ENCODE peak calls at places on chromosomes 7 and 10, in seven cellular contexts. R is GM23338, P is left lung, C is brain microvascular endothelial cell, B is AG09309, I is IMR-90, M is hepatocyte. Y is an unnamed sample.

GRCh38 chr7:16787141-16787540 is 17.7 kb downstream of the AGR2 start:
- DNase-seq in R (no peak), P (no peak), C (no peak), B (no peak), I (no peak), M (no peak), Y (no peak)

GRCh38 chr10:15172306-15172840 is 3.9 kb upstream of the NMT2 start:
- DNase-seq in R (no peak), P (no peak), C (no peak), B (no peak), I (no peak), M (no peak), Y (no peak)

GRCh38 chr10:114603303-114603702 is 54.8 kb downstream of the ABLIM1 start:
- DNase-seq in R (no peak), P (no peak), C (no peak), B (no peak), I (no peak), M (peak), Y (no peak)

GRCh38 chr10:131355116-131355515 is 43.6 kb upstream of the TCERG1L start:
- DNase-seq in R (no peak), P (no peak), C (no peak), B (no peak), I (no peak), M (no peak), Y (no peak)

GRCh38 chr10:98316661-98317060 is 48.7 kb upstream of the LOXL4 start:
- DNase-seq in R (no peak), P (no peak), C (peak), B (no peak), I (peak), M (no peak), Y (no peak)

GRCh38 chr7:120857558-120858298 is at the start of gene TSPAN12:
- DNase-seq in R (peak), P (peak), C (peak), B (no peak), I (peak), M (peak), Y (no peak)

GRCh38 chr7:80659120-80660055 is 20.9 kb downstream of the CD36 start:
- DNase-seq in R (peak), P (no peak), C (no peak), B (no peak), I (peak), M (peak), Y (no peak)

GRCh38 chr10:123891147-123892011 is at the start of gene CPXM2:
- DNase-seq in R (peak), P (no peak), C (no peak), B (no peak), I (no peak), M (peak), Y (no peak)

DNA sequence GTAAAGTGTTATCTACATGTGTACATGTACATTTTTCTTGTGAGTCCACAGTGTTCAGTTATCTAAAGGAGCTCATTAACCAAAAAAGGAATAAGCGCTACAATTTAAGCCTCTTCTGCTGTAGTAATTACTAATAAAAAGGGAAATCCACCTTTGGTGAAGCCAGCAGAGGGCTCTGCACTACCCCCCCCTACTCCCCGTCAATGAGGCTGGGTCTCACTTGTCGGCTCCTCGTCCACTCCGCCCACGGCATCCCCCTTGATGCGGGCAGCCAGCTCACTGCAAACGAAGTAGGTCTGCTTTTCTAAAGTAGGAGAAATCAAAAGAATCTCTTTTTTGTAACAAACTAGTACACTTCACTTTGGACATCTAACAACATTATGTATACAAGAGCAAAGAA is 4.7 kb upstream of the WASHC2A start:
- DNase-seq in R (peak), P (no peak), C (no peak), B (no peak), I (no peak), M (no peak), Y (no peak)
- TF ChIP-seq CTCF in R (peak), P (no peak), C (peak), B (no peak), I (peak), M (no peak), Y (peak)

DNA sequence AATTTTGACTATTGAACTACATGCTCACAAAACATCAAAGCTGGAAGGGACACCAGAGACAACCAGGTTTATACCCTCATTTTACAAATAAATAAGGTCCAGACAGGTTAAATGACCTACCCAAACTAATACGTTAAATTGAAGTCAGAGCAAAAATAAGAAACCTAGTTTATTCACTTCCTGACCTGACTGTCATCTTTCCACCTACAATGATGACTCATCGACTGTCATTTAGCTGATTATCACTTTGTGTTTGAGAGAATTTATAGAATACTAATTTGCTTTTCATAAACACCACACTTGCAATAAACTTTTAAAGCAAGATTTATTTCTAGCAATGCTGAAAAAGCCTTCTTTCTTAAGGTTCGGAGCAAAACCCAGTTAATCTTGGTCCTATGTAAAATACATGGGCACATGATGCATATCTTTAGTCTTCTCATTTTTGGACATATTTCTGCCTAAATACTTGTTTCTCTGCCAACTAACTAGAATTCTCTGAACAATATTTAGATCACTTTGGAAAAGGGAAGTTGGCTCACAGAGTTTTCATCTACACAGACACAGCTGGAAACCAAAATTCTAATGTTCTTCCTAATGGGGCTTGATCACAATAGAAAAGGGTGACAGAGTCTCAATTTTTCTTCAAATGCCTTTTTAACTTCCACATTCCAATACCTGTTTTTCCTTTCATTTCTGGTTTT is 16.7 kb upstream of the LRRN3 start:
- DNase-seq in R (no peak), P (no peak), C (no peak), B (no peak), I (no peak), M (no peak), Y (no peak)
- H3K4me3 ChIP-seq in R (no peak), P (no peak), C (no peak), B (no peak), I (no peak), M (no peak), Y (no peak)

GRCh38 chr10:84076540-84077195 is 62.6 kb upstream of the GHITM start:
- DNase-seq in R (peak), P (no peak), C (peak), B (no peak), I (peak), M (peak), Y (no peak)
- TF ChIP-seq CTCF in R (peak), P (no peak), C (peak), B (peak), I (peak), M (peak), Y (peak)

GRCh38 chr10:100008142-100008522 is 1.6 kb downstream of the DNMBP start:
- DNase-seq in R (no peak), P (no peak), C (no peak), B (no peak), I (peak), M (no peak), Y (no peak)
- H3K4me3 ChIP-seq in R (peak), P (peak), C (peak), B (peak), I (peak), M (peak), Y (peak)

DNA sequence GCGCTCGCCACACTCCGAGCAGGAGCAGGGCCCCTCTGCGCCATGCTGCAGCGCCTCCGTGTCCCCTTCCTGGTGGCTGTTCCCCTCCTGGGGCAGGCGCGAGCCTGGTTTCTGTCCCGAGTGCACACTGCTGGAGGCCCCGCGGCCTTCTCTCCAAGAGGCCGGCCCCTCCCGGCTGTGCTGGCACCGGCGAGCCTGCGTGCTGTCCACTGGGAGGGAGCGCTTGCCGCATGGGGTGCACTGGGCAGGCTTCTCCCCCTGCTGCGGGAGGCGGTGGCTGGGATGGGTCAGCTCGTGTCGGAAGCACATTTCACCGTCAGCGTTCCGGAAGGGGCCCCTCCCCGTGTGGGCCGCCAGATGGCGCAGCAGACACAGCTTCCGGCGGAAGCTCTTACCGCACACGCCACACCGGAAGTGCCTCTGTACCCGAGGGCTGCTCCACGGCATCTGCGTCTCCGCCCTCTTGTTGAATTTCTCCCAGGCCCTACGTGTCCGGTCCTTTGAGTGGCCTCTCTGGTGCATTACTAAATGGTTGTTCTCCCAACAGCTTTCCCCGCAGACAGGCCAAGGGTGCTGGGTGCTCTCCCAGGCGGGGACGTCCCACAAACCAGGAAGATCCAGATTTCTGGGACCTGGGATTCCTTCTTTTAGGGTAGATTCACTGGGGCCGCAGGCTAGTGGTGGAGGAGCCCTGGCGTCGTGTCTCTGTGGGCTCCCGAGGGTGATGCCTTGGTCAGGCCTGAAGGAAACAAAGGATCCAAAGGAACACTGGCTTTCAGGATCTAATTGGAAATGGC is 18.7 kb downstream of the ZNF786 start:
- DNase-seq in R (peak), P (no peak), C (no peak), B (no peak), I (peak), M (peak), Y (no peak)
- TF ChIP-seq CTCF in R (peak), P (no peak), C (peak), B (no peak), I (peak), M (peak), Y (peak)

DNA sequence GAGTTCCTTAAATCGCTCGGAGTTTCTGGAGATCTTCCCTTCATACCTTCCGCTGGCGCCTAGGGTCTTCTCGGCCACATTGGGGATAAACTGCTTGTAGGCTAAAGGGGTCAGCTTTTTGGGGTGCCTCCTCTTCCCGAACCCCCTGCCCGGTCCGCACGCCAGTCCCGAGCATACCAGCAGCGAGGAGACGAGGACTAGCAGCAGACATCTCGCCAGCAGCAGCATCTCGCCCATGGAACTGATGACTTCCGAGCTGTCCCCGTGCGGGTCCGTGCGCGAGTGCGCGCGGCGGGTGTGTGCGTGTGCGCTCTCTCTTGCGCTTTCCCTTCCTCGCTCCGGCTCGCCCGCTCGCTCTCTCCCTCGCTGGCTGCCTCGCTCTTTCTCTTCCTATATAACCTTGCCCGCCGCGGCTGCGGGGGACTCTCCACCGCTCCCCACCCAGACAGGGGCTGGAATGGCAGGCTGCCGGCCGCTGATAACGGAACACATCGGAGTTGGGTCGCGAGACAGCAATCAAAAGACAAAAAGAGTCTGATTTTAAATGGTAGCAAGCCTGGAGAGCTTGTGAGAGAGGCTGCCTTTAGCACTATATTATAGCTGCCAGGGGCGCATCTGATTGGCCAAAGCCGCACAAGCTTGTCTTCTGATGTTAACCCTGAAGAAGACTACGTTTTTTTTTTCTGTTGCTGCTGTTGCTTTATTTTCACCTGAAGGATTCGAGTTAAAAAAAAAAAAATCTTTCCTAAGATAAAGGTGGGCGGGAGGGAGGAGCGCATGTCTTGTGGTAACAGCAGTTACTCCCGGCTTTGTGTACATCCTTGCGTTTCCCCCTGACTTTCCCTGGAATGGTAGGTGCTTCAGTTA is at the start of gene SHH:
- DNase-seq in R (peak), P (no peak), C (no peak), B (no peak), I (peak), M (peak), Y (no peak)
- H3K4me3 ChIP-seq in R (peak), P (peak), C (peak), B (peak), I (peak), M (peak), Y (peak)

GRCh38 chr10:20372748-20373147 is 524.4 kb downstream of the NEBL start:
- DNase-seq in R (peak), P (no peak), C (no peak), B (no peak), I (no peak), M (no peak), Y (no peak)
- TF ChIP-seq CTCF in R (no peak), P (no peak), C (no peak), B (no peak), I (no peak), M (no peak), Y (no peak)

GRCh38 chr10:77636286-77636966 is 1.2 kb downstream of the KCNMA1 start:
- DNase-seq in R (peak), P (no peak), C (no peak), B (no peak), I (no peak), M (no peak), Y (no peak)

GRCh38 chr10:77634939-77635338 is 2.7 kb downstream of the KCNMA1 start:
- DNase-seq in R (no peak), P (no peak), C (no peak), B (no peak), I (no peak), M (no peak), Y (no peak)

GRCh38 chr10:77637474-77637985 is at the start of gene KCNMA1:
- DNase-seq in R (peak), P (no peak), C (peak), B (no peak), I (no peak), M (peak), Y (no peak)

GRCh38 chr10:77636967-77637473 is 588 bp downstream of the KCNMA1 start:
- DNase-seq in R (no peak), P (no peak), C (no peak), B (no peak), I (no peak), M (no peak), Y (no peak)

DNA sequence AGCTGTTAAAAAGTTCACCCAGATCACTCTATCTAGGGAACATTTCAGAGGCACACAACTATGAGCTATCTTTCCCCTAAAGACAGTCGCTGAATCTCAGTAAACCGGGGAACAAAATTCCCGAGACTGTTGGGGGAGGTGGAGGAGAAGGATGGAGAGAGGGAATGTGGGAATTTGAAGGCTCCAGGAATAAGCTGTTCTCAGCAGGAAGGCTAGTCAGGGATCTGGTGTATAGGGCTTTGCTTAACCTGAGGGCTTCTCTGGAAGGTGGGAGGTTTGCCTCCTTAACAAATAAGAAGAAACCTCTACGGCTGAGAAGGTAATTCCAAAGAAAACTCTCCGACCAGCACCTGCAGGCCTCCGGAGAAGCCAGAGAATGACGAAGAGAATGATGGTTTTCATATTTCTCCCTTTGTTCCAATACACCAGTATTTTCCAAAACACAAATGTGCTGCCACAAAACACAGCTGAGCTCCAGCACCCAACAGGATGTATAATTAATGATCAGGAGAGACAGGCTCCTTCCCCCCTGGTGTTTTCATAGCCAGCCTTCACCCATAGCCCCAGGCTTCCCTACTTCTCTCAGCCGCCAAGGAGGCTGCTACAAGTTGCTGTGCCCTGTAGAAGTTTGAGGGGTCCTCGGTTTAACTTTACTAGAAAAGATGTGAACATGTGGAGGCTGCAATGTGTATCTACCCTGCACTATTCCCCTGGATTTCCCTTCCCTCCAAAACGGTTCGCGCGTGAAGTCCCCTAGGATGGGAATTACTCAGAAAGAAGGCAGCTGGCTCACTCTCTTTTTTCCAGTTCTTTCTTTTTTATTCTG is 2.0 kb downstream of the KCNMA1 start:
- DNase-seq in R (peak), P (no peak), C (no peak), B (no peak), I (no peak), M (no peak), Y (no peak)
- H3K4me3 ChIP-seq in R (peak), P (peak), C (peak), B (peak), I (no peak), M (no peak), Y (peak)